ENCODE peak calls at places on chromosomes 13 and 19, in six cellular contexts. C is H9, S is IMR-90, J is H1, L is mesenchymal stem cell, H is trophoblast cell. Y is an unnamed sample.

GRCh38 chr19:10871711-10872550 is 578 bp downstream of the CARM1 start:
- DNase-seq in C (no peak), S (no peak), J (no peak), L (peak), H (peak), Y (no peak)

GRCh38 chr13:26046639-26047038 is 5.2 kb downstream of the SHISA2 start:
- DNase-seq in C (no peak), S (no peak), J (no peak), L (no peak), H (no peak), Y (no peak)

GRCh38 chr13:79442706-79443105 is 36.7 kb upstream of the RBM26 start:
- DNase-seq in C (no peak), S (no peak), J (no peak), L (no peak), H (no peak), Y (no peak)

GRCh38 chr19:35316560-35316959 is 12.4 kb upstream of the CD22 start:
- DNase-seq in C (no peak), S (no peak), J (no peak), L (no peak), H (no peak), Y (no peak)

GRCh38 chr19:14363203-14364097 is 17.8 kb upstream of the ADGRE5 start:
- DNase-seq in C (peak), S (peak), J (peak), L (peak), H (peak), Y (peak)

GRCh38 chr13:31591834-31592233 is 147.5 kb upstream of the RXFP2 start:
- DNase-seq in C (no peak), S (no peak), J (no peak), L (no peak), H (no peak), Y (no peak)

GRCh38 chr13:27839809-27840467 is 47.7 kb downstream of the GSX1 start:
- DNase-seq in C (no peak), S (no peak), J (no peak), L (no peak), H (peak), Y (no peak)

GRCh38 chr19:31913103-31913710 is 432.2 kb upstream of the ZNF507 start:
- DNase-seq in C (no peak), S (no peak), J (no peak), L (no peak), H (no peak), Y (no peak)

GRCh38 chr19:41298327-41298964 is 11.5 kb upstream of the CCDC97 start:
- DNase-seq in C (no peak), S (peak), J (no peak), L (peak), H (peak), Y (no peak)

GRCh38 chr19:12596485-12596884 is 14.1 kb downstream of the ZNF490 start:
- DNase-seq in C (no peak), S (no peak), J (no peak), L (no peak), H (no peak), Y (no peak)

GRCh38 chr13:42048323-42048624 is 174 bp upstream of the DGKH start:
- DNase-seq in C (no peak), S (no peak), J (peak), L (no peak), H (no peak), Y (no peak)

GRCh38 chr13:60170414-60170813 is 6.7 kb upstream of the DIAPH3 start:
- DNase-seq in C (no peak), S (no peak), J (no peak), L (no peak), H (no peak), Y (no peak)

GRCh38 chr19:38229585-38230073 is 5.6 kb upstream of the DPF1 start:
- DNase-seq in C (peak), S (peak), J (peak), L (peak), H (peak), Y (peak)

GRCh38 chr19:17739121-17739875 is 12.0 kb upstream of the FCHO1 start:
- DNase-seq in C (no peak), S (no peak), J (no peak), L (no peak), H (no peak), Y (no peak)

GRCh38 chr19:24073807-24074206 is 13.2 kb upstream of the ZNF254 start:
- DNase-seq in C (no peak), S (no peak), J (no peak), L (no peak), H (peak), Y (no peak)

GRCh38 chr19:43362745-43363144 is 9.3 kb downstream of the CD177 start:
- DNase-seq in C (no peak), S (no peak), J (no peak), L (no peak), H (no peak), Y (no peak)

GRCh38 chr19:1041835-1042685 is 2.2 kb downstream of the ABCA7 start:
- DNase-seq in C (peak), S (no peak), J (no peak), L (no peak), H (peak), Y (no peak)

GRCh38 chr13:85619321-85619720 is 179.9 kb downstream of the SLITRK6 start:
- DNase-seq in C (no peak), S (no peak), J (no peak), L (no peak), H (no peak), Y (no peak)
- H3K14ac ChIP-seq in C (no peak), S (no peak), J (no peak), L (no peak), H (no peak), Y (no peak)

GRCh38 chr13:94233831-94234230 is 245.7 kb downstream of the DCT start:
- DNase-seq in C (no peak), S (no peak), J (no peak), L (no peak), H (no peak), Y (no peak)

GRCh38 chr13:94236132-94236531 is 243.3 kb downstream of the DCT start:
- DNase-seq in C (no peak), S (no peak), J (no peak), L (no peak), H (no peak), Y (no peak)

GRCh38 chr13:94233401-94233800 is 246.1 kb downstream of the DCT start:
- DNase-seq in C (no peak), S (peak), J (no peak), L (peak), H (peak), Y (no peak)

GRCh38 chr13:94232956-94233355 is 246.5 kb downstream of the DCT start:
- DNase-seq in C (no peak), S (no peak), J (no peak), L (no peak), H (no peak), Y (no peak)

DNA sequence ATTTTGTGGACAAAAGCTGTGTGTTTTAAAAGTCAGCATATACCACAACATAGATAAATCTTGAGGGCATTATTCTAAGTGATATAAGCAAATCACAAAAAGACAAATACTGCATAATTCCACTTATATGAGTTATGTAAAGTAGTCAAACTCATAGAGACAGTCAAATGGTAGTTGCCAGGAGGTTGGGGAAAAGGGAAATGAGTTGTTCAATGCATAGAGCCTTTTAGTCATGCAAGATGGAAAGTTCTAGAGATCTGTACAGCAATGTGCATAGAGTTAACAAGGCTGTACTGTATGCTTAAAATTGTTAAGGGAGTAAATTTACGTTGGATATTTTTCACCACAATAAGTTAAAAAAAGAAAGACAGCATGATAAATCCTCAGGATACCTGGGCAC is 244.7 kb downstream of the DCT start:
- DNase-seq in C (no peak), S (no peak), J (no peak), L (no peak), H (no peak), Y (no peak)
- H3K18ac ChIP-seq in C (no peak), S (no peak), J (no peak), L (no peak), H (no peak), Y (no peak)

DNA sequence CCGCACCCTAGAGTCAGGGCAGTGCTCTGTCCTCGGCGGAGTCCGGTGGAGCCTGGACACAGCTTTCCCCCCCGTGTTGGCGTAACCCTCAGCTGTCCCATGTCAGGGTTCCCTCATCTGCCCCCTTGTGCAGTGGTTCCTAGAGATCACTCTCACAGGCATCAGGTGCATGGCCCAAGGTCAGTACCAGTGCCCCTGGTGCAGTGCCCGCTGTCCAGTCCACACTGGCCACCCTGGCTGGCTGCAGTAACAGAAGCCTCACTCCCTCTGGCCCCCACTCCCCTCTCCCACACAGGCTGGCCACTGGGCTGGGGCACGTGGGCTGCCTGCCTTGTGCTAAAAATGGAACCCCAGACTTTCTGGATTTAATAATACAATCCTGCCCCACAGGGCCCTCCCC is 49.6 kb upstream of the C1QTNF9B start:
- DNase-seq in C (no peak), S (no peak), J (no peak), L (no peak), H (no peak), Y (no peak)
- H3K14ac ChIP-seq in C (no peak), S (no peak), J (no peak), L (no peak), H (no peak), Y (no peak)

DNA sequence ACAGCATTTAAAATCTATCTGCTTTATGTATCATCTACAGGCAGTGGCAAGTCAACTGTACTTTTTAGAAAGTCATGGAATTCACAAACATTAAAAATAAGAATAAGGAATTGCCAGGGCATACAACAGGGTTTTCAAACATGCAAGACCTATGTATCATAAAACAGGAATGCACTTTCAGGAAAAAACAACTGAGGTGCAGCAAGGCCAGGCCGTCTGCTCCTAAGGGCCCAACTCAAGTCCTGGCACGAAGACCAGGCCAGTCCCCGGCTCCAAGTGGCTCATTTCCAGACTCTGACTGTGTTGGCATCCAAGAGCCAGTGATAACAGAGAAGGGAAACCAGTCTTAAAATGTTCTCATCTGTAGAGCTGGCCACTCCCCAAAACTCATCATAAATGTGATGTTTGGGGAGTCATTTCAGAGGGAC is 7.1 kb downstream of the RFX2 start:
- DNase-seq in C (no peak), S (peak), J (no peak), L (peak), H (peak), Y (no peak)
- H3K18ac ChIP-seq in C (no peak), S (no peak), J (no peak), L (no peak), H (no peak), Y (no peak)

GRCh38 chr19:5364674-5365073 is 24.1 kb upstream of the PTPRS start:
- DNase-seq in C (peak), S (no peak), J (peak), L (no peak), H (no peak), Y (no peak)

GRCh38 chr19:5358173-5358800 is 17.7 kb upstream of the PTPRS start:
- DNase-seq in C (no peak), S (peak), J (no peak), L (no peak), H (peak), Y (no peak)

GRCh38 chr19:5357584-5357983 is 17.0 kb upstream of the PTPRS start:
- DNase-seq in C (no peak), S (no peak), J (no peak), L (no peak), H (no peak), Y (no peak)

GRCh38 chr19:5360003-5360820 is 19.6 kb upstream of the PTPRS start:
- DNase-seq in C (no peak), S (peak), J (no peak), L (no peak), H (no peak), Y (no peak)

DNA sequence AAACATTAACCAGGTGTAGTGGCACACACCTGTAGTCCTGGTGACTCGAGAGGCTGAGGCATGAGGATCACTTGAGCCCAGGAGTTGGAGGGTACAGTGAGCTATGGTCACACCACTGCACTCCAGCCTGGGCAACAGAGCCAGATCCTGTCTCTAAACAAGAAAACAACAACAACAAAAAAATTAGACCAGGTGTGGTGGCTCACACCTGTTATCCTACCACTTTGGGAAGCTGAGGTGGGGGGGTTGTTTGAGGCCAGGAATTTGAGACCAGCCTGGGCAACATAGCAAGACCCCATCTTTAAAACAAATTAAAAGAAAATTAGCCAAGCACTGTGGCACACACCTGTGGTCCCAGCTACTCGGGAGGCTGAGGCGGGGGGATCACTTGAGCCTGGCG is 20.8 kb upstream of the PTPRS start:
- DNase-seq in C (no peak), S (no peak), J (no peak), L (no peak), H (no peak), Y (no peak)
- H3K14ac ChIP-seq in C (no peak), S (no peak), J (no peak), L (no peak), H (no peak), Y (no peak)

GRCh38 chr19:33146209-33146608 is 14.3 kb downstream of the WDR88 start:
- DNase-seq in C (no peak), S (no peak), J (no peak), L (no peak), H (no peak), Y (no peak)
- H3K18ac ChIP-seq in C (no peak), S (no peak), J (no peak), L (no peak), H (no peak), Y (no peak)

Y was measured in neuronal stem cell.